ENCODE peak calls at places on chromosomes 12 and 14, in five cellular contexts. T is CD8-positive, alpha-beta T cell; F is ovary; Z is left ventricle myocardium inferior; N is PC-3. E is an unnamed sample.

GRCh38 chr12:15256760-15257159 is 35.5 kb upstream of the RERG start:
- DNase-seq in T (no peak), F (no peak), Z (no peak), N (no peak), E (no peak)

GRCh38 chr12:12561305-12562015 is 1.2 kb downstream of the DUSP16 start:
- DNase-seq in T (peak; percentile 53), F (peak; percentile 77), Z (peak; percentile 70), N (peak; percentile 36), E (peak; percentile 58)

GRCh38 chr12:27359578-27360340 is 27.1 kb downstream of the BMAL2 start:
- DNase-seq in T (no peak), F (no peak), Z (no peak), N (peak; percentile 35), E (no peak)

GRCh38 chr14:22518073-22518472 is 71.0 kb downstream of the DAD1 start:
- DNase-seq in T (no peak), F (no peak), Z (no peak), N (no peak), E (no peak)

GRCh38 chr14:102155150-102155549 is 15.5 kb downstream of the WDR20 start:
- DNase-seq in T (no peak), F (no peak), Z (no peak), N (no peak), E (no peak)

GRCh38 chr14:87430810-87431209 is 562.2 kb downstream of the GALC start:
- DNase-seq in T (no peak), F (no peak), Z (no peak), N (peak; percentile 29), E (no peak)

GRCh38 chr12:130127527-130127908 is 34.7 kb upstream of the FZD10 start:
- DNase-seq in T (no peak), F (no peak), Z (no peak), N (no peak), E (no peak)

GRCh38 chr14:96746101-96746500 is 51.1 kb upstream of the VRK1 start:
- DNase-seq in T (no peak), F (no peak), Z (no peak), N (no peak), E (no peak)

GRCh38 chr14:75301666-75302325 is 23.2 kb downstream of the FOS start:
- DNase-seq in T (no peak), F (peak; percentile 12), Z (peak; percentile 54), N (no peak), E (no peak)

GRCh38 chr12:92502417-92503028 is 200.3 kb upstream of the PLEKHG7 start:
- DNase-seq in T (no peak), F (no peak), Z (no peak), N (peak; percentile 7), E (no peak)

GRCh38 chr12:79674629-79675028 is 16.1 kb downstream of the PAWR start:
- DNase-seq in T (no peak), F (no peak), Z (no peak), N (peak; percentile 81), E (no peak)

GRCh38 chr12:121170581-121171260 is 38.0 kb downstream of the P2RX7 start:
- DNase-seq in T (no peak), F (no peak), Z (no peak), N (peak; percentile 11), E (no peak)

GRCh38 chr12:72632286-72632685 is 360.1 kb downstream of the TRHDE start:
- DNase-seq in T (no peak), F (no peak), Z (no peak), N (peak; percentile 8), E (no peak)

GRCh38 chr12:12482150-12482761 is 80.4 kb downstream of the DUSP16 start:
- DNase-seq in T (peak; percentile 74), F (no peak), Z (no peak), N (no peak), E (no peak)

GRCh38 chr14:39085933-39086332 is 17.1 kb downstream of the SEC23A start:
- DNase-seq in T (no peak), F (no peak), Z (no peak), N (no peak), E (no peak)

GRCh38 chr14:81169711-81170103 is 51.1 kb downstream of the GTF2A1 start:
- DNase-seq in T (no peak), F (peak; percentile 55), Z (peak; percentile 77), N (peak; percentile 15), E (peak; percentile 33)

GRCh38 chr12:93183940-93184663 is 193.6 kb upstream of the NUDT4 start:
- DNase-seq in T (no peak), F (peak; percentile 74), Z (peak; percentile 48), N (no peak), E (no peak)

GRCh38 chr14:102375126-102375525 is 12.4 kb downstream of the TECPR2 start:
- DNase-seq in T (no peak), F (no peak), Z (no peak), N (no peak), E (no peak)

GRCh38 chr12:109538191-109538863 is 35.0 kb downstream of the MMAB start:
- DNase-seq in T (no peak), F (no peak), Z (no peak), N (no peak), E (no peak)

GRCh38 chr12:93682846-93683261 is 5.7 kb downstream of the CRADD start:
- DNase-seq in T (no peak), F (peak; percentile 34), Z (peak; percentile 52), N (no peak), E (no peak)

GRCh38 chr14:33916663-33917565 is 34.0 kb downstream of the EGLN3 start:
- DNase-seq in T (no peak), F (no peak), Z (no peak), N (peak; percentile 68), E (no peak)

GRCh38 chr12:67447180-67447579 is 178.0 kb downstream of the CAND1 start:
- DNase-seq in T (no peak), F (no peak), Z (no peak), N (no peak), E (no peak)

GRCh38 chr12:67452119-67452805 is 183.1 kb downstream of the CAND1 start:
- DNase-seq in T (no peak), F (no peak), Z (no peak), N (no peak), E (no peak)

GRCh38 chr12:67451206-67451605 is 182.0 kb downstream of the CAND1 start:
- DNase-seq in T (no peak), F (no peak), Z (no peak), N (no peak), E (no peak)

GRCh38 chr12:67446716-67447115 is 177.6 kb downstream of the CAND1 start:
- DNase-seq in T (no peak), F (no peak), Z (no peak), N (no peak), E (peak; percentile 39)

DNA sequence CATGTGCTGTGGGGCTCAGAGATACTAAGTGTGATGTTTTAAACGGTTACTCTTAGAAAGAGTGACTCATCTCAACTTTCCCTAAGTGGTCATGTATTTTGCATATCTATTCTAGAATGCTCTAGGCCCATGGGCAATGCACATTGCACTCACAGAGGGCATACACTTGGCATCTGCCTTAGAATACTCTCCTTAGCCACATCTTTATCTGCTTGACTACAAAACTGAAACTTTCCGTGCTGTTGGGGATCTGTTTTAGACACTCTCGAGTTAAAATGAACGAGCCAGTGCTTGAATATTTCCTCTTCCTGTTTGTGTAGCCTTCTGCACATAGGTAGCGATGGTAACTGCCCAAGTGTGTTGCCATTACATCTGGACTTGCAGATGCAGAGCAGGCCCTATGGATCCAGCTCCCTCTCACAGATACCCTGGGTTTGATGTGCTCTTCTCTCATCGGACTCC is 180.5 kb downstream of the CAND1 start:
- DNase-seq in T (no peak), F (no peak), Z (no peak), N (no peak), E (no peak)
- H3K27ac ChIP-seq in T (no peak overlapping the region), F (no peak overlapping the region), Z (no peak overlapping the region), N (no peak overlapping the region), E (no peak overlapping the region)

GRCh38 chr14:24271834-24272263 is 452 bp upstream of the RABGGTA start:
- DNase-seq in T (no peak), F (no peak), Z (no peak), N (no peak), E (no peak)

GRCh38 chr14:24274101-24274543 is 2.7 kb upstream of the RABGGTA start:
- DNase-seq in T (peak; percentile 39), F (no peak), Z (no peak), N (peak; percentile 78), E (no peak)

GRCh38 chr14:24273422-24273998 is 2.1 kb upstream of the RABGGTA start:
- DNase-seq in T (no peak), F (no peak), Z (no peak), N (peak; percentile 16), E (no peak)

GRCh38 chr14:24271134-24271833 is at the start of gene RABGGTA:
- DNase-seq in T (peak; percentile 98), F (peak; percentile 86), Z (peak; percentile 88), N (peak; percentile 91), E (peak; percentile 62)

GRCh38 chr14:24272442-24272841 is 1.0 kb upstream of the RABGGTA start:
- DNase-seq in T (no peak), F (no peak), Z (no peak), N (no peak), E (no peak)
- H3K27ac ChIP-seq in T (peak overlapping the region; percentile 82), F (no peak overlapping the region), Z (no peak overlapping the region), N (no peak overlapping the region), E (no peak overlapping the region)

GRCh38 chr12:57008113-57008687 is 1.9 kb upstream of the ZBTB39 start:
- DNase-seq in T (no peak), F (no peak), Z (no peak), N (peak; percentile 76), E (no peak)

GRCh38 chr12:57011438-57012424 is 4.6 kb downstream of the TAC3 start:
- DNase-seq in T (no peak), F (no peak), Z (no peak), N (no peak), E (no peak)

GRCh38 chr12:57012600-57013465 is 3.5 kb downstream of the TAC3 start:
- DNase-seq in T (no peak), F (no peak), Z (no peak), N (no peak), E (no peak)

GRCh38 chr12:57009949-57010626 is 3.7 kb upstream of the ZBTB39 start:
- DNase-seq in T (no peak), F (no peak), Z (no peak), N (no peak), E (no peak)

GRCh38 chr12:57010627-57011224 is 4.4 kb upstream of the ZBTB39 start:
- DNase-seq in T (no peak), F (no peak), Z (no peak), N (no peak), E (no peak)
- H3K27ac ChIP-seq in T (no peak overlapping the region), F (no peak overlapping the region), Z (no peak overlapping the region), N (no peak overlapping the region), E (no peak overlapping the region)

GRCh38 chr14:92404938-92405337 is 82.0 kb downstream of the SLC24A4 start:
- DNase-seq in T (no peak), F (no peak), Z (no peak), N (no peak), E (no peak)

GRCh38 chr14:92407395-92407794 is 84.4 kb downstream of the SLC24A4 start:
- DNase-seq in T (no peak), F (no peak), Z (no peak), N (no peak), E (no peak)

GRCh38 chr14:92412912-92413311 is 89.9 kb downstream of the SLC24A4 start:
- DNase-seq in T (no peak), F (no peak), Z (no peak), N (no peak), E (no peak)

GRCh38 chr14:92408186-92408585 is 85.2 kb downstream of the SLC24A4 start:
- DNase-seq in T (no peak), F (no peak), Z (no peak), N (peak; percentile 68), E (no peak)

DNA sequence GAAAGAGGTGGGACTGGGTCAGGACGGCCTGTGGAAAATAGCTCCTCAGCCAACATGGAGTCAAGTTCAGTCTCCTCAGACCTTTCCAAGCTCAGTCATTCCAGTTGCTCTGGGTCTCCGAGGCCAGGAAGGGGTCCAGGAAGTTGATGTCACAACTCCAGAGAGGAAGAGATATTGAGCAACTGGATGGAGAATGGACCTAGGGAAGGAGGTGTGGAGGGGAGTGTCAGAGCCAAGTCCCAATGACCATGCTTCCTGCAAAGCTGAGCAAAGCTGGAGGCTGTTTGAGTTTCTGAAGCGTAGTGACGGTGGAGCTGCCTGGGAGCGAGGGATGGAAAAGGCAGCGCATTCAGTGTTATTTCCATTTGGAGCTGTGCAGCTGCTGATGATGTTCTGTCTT is 86.1 kb downstream of the SLC24A4 start:
- DNase-seq in T (no peak), F (no peak), Z (peak; percentile 22), N (peak; percentile 10), E (no peak)
- H3K27ac ChIP-seq in T (no peak overlapping the region), F (no peak overlapping the region), Z (peak overlapping the region; percentile 30), N (no peak overlapping the region), E (no peak overlapping the region)